ENCODE peak calls at places on chromosomes 6 and 20, in eight cellular contexts. J is RWPE1; W is gastrocnemius medialis; L is GM23248; Z is psoas muscle; O is CD4-positive, alpha-beta T cell; M is brain microvascular endothelial cell; B is WERI-Rb-1. G is an unnamed sample.

GRCh38 chr6:56526860-56527544 is 115.7 kb downstream of the DST start:
- DNase-seq in W (no peak), J (no peak), L (peak), Z (no peak), M (peak), B (no peak), O (no peak), G (no peak)

GRCh38 chr20:1646975-1647431 is 10.6 kb downstream of the SIRPG start:
- DNase-seq in Z (no peak), B (no peak), W (no peak), M (no peak), J (no peak), L (no peak), O (no peak), G (no peak)

GRCh38 chr6:42428326-42429041 is 23.2 kb downstream of the TRERF1 start:
- DNase-seq in Z (peak), J (no peak), M (no peak), B (no peak), O (no peak), W (no peak), L (peak), G (peak)

GRCh38 chr20:8116067-8116811 is 15.8 kb upstream of the PLCB1 start:
- DNase-seq in O (no peak), J (no peak), Z (no peak), L (peak), B (no peak), M (no peak), W (no peak), G (no peak)

GRCh38 chr6:98695076-98695816 is 139.1 kb upstream of the POU3F2 start:
- DNase-seq in Z (no peak), L (no peak), O (no peak), B (no peak), W (no peak), M (no peak), J (no peak), G (no peak)

GRCh38 chr6:155315516-155315871 is 1.2 kb upstream of the TFB1M start:
- DNase-seq in M (no peak), J (no peak), W (no peak), Z (no peak), L (peak), O (no peak), B (no peak), G (no peak)

GRCh38 chr6:106360989-106361430 is 493 bp downstream of the CRYBG1 start:
- DNase-seq in J (peak), O (no peak), W (no peak), B (no peak), M (no peak), L (peak), Z (peak), G (peak)

GRCh38 chr6:119481981-119482380 is 132.4 kb upstream of the MAN1A1 start:
- DNase-seq in Z (no peak), J (no peak), L (peak), W (no peak), B (no peak), M (no peak), O (no peak), G (no peak)

GRCh38 chr20:57941572-57942381 is 232.0 kb upstream of the PMEPA1 start:
- DNase-seq in J (peak), M (no peak), B (peak), W (no peak), O (no peak), Z (no peak), L (no peak), G (no peak)

GRCh38 chr20:23334111-23334510 is 16.5 kb upstream of the NXT1 start:
- DNase-seq in J (no peak), L (no peak), O (no peak), W (no peak), M (no peak), B (no peak), Z (no peak), G (no peak)

GRCh38 chr6:36839819-36840379 is 655 bp upstream of the CPNE5 start:
- DNase-seq in M (no peak), J (no peak), O (peak), B (peak), L (peak), Z (peak), W (no peak), G (peak)

GRCh38 chr20:63435552-63435951 is 36.9 kb downstream of the KCNQ2 start:
- DNase-seq in Z (no peak), M (no peak), J (no peak), L (peak), W (no peak), O (no peak), B (peak), G (no peak)

GRCh38 chr6:155026366-155027045 is 31.4 kb downstream of the TIAM2 start:
- DNase-seq in L (peak), B (no peak), W (peak), J (peak), O (no peak), Z (peak), M (peak), G (no peak)

GRCh38 chr20:51326241-51326819 is 216.2 kb downstream of the NFATC2 start:
- DNase-seq in J (no peak), Z (no peak), B (peak), L (peak), O (peak), W (no peak), M (peak), G (no peak)

GRCh38 chr6:74480561-74480960 is 725.3 kb downstream of the COL12A1 start:
- DNase-seq in J (no peak), O (no peak), M (no peak), W (no peak), Z (no peak), B (no peak), L (peak), G (no peak)

GRCh38 chr20:10984899-10985298 is 311.1 kb upstream of the JAG1 start:
- DNase-seq in Z (no peak), O (no peak), L (no peak), J (no peak), B (no peak), W (no peak), M (no peak), G (no peak)

GRCh38 chr20:45987108-45987780 is 15.2 kb upstream of the ZNF335 start:
- DNase-seq in W (peak), M (peak), Z (peak), J (peak), B (peak), O (peak), L (peak), G (peak)

GRCh38 chr6:5208491-5208890 is 52.3 kb downstream of the LYRM4 start:
- DNase-seq in J (no peak), B (no peak), M (no peak), L (no peak), O (no peak), W (no peak), Z (no peak), G (no peak)

GRCh38 chr6:166778776-166779175 is 151.7 kb upstream of the RPS6KA2 start:
- DNase-seq in O (no peak), W (no peak), M (no peak), L (no peak), J (no peak), B (no peak), Z (no peak), G (no peak)

GRCh38 chr6:41664271-41664670 is 26.0 kb downstream of the MDFI start:
- DNase-seq in L (no peak), M (no peak), O (no peak), W (no peak), J (no peak), Z (no peak), B (no peak), G (no peak)

GRCh38 chr20:11372831-11373230 is 544.9 kb upstream of the BTBD3 start:
- DNase-seq in O (no peak), Z (no peak), M (no peak), L (no peak), J (no peak), W (no peak), B (no peak), G (no peak)

GRCh38 chr6:146543940-146544661 is 468 bp downstream of the RAB32 start:
- DNase-seq in M (peak), J (peak), O (no peak), W (peak), L (peak), Z (no peak), B (no peak), G (no peak)

GRCh38 chr20:58481541-58482021 is 33.6 kb downstream of the APCDD1L start:
- DNase-seq in B (peak), Z (peak), J (peak), L (peak), W (no peak), M (peak), O (peak), G (no peak)

GRCh38 chr6:125983246-125983945 is 2.9 kb upstream of the TRMT11 start:
- DNase-seq in B (no peak), Z (no peak), W (no peak), O (no peak), L (peak), M (peak), J (no peak), G (no peak)

GRCh38 chr6:125747589-125748533 is 1.6 kb upstream of the HEY2 start:
- DNase-seq in J (peak), O (peak), M (no peak), L (peak), B (peak), W (peak), Z (peak), G (peak)

GRCh38 chr20:63520594-63520938 is at the start of gene PPDPF:
- DNase-seq in Z (peak), B (no peak), O (peak), L (peak), M (peak), J (peak), W (peak), G (peak)

GRCh38 chr6:35505985-35506384 is 6.7 kb downstream of the TULP1 start:
- DNase-seq in O (no peak), M (no peak), Z (no peak), W (no peak), L (no peak), B (no peak), J (no peak), G (no peak)

GRCh38 chr6:160041608-160042007 is 72.7 kb downstream of the IGF2R start:
- DNase-seq in B (no peak), J (peak), Z (peak), W (peak), M (peak), O (no peak), L (peak), G (peak)

GRCh38 chr6:3804981-3805380 is 44.2 kb upstream of the FAM50B start:
- DNase-seq in B (no peak), M (no peak), Z (no peak), O (no peak), L (peak), J (no peak), W (no peak), G (no peak)
- H3K27ac ChIP-seq in B (no peak), M (no peak), Z (peak), O (no peak), L (peak), J (peak), W (no peak), G (no peak)

DNA sequence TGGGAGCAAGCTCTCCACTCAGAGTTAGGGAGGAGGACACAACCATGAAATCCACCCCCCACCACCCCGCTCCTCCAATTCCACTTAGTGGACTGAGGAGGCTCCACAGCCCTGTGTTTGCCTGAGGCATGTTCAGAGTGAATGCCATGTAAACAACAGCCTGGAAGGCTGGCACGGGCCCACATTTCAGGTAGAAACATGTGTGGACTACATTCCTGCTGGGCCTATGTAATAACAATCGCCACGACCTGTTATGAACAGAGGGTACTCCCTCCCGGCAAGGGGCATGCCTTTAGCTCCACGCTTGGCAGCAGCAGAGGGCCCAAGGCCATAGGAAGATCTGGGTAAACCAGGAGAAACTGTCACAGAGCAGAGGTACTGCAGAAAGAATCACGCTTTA is 65.5 kb downstream of the ISM1 start:
- DNase-seq in Z (no peak), O (no peak), J (peak), M (no peak), L (no peak), B (no peak), W (no peak), G (no peak)
- H3K27ac ChIP-seq in Z (no peak), O (no peak), J (peak), M (no peak), L (no peak), B (no peak), W (no peak), G (no peak)

GRCh38 chr6:64010646-64011045 is 375.0 kb downstream of the PHF3 start:
- DNase-seq in L (no peak), O (no peak), W (no peak), Z (no peak), B (no peak), M (no peak), J (no peak), G (no peak)
- H3K27ac ChIP-seq in L (no peak), O (no peak), W (no peak), Z (no peak), B (no peak), M (no peak), J (no peak), G (no peak)

GRCh38 chr6:24855389-24856245 is 56.9 kb upstream of the ARMH2 start:
- DNase-seq in O (peak), Z (peak), W (peak), B (peak), J (peak), L (peak), M (peak), G (peak)

GRCh38 chr6:24858154-24858801 is 59.6 kb upstream of the ARMH2 start:
- DNase-seq in M (no peak), W (no peak), J (peak), L (peak), Z (no peak), O (no peak), B (no peak), G (no peak)

GRCh38 chr6:24859132-24859531 is 60.4 kb upstream of the ARMH2 start:
- DNase-seq in M (no peak), J (no peak), L (no peak), B (no peak), Z (no peak), O (no peak), W (no peak), G (no peak)

GRCh38 chr6:24856246-24856599 is 57.5 kb upstream of the ARMH2 start:
- DNase-seq in B (no peak), W (no peak), O (no peak), Z (no peak), L (no peak), J (no peak), M (no peak), G (no peak)

DNA sequence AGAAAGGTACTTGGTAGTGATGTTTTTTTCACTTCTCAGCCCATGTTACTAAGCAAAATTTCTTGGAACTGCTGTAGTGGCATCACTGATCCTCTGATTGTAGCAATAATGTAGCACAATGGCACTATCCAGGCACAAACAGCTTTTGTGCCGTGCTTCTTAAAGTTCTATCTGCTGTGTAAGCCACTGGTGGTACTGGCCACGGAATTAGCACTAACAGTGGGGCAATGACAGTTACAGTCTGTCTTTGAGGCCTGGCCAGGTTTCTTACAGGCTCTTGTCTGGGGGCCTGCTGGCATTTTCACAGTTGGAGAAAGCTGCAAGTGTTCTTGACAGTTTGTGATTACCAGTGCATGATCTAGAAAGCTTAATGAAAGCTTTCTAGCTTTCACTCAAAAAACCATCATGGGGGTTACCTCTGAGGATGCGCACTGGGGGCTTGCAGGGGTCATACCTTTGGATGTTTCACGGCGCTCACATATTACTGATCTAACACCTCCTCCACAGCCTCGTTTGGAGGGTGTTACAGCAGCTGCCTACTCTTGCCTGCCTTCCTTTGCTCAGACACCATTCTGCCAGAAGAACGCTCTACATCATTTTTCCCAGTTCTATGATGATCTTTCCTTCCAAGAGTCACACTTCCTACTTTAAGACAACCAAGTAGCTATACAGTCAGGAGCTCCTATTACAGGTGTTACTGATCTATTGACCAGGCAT is 58.4 kb upstream of the ARMH2 start:
- DNase-seq in Z (no peak), O (no peak), B (no peak), W (no peak), J (no peak), M (no peak), L (no peak), G (no peak)
- H3K27ac ChIP-seq in Z (no peak), O (peak), B (no peak), W (no peak), J (no peak), M (no peak), L (no peak), G (no peak)

GRCh38 chr6:110353420-110353819 is 4.7 kb downstream of the METTL24 start:
- DNase-seq in B (no peak), J (no peak), M (no peak), Z (no peak), O (no peak), L (no peak), W (no peak), G (no peak)

GRCh38 chr6:110357298-110357695 is 852 bp downstream of the METTL24 start:
- DNase-seq in L (no peak), M (no peak), O (no peak), B (no peak), W (no peak), Z (no peak), J (no peak), G (no peak)

GRCh38 chr6:110356778-110357177 is 1.4 kb downstream of the METTL24 start:
- DNase-seq in W (no peak), L (no peak), M (no peak), B (no peak), J (no peak), Z (no peak), O (no peak), G (no peak)

GRCh38 chr6:110355727-110356126 is 2.4 kb downstream of the METTL24 start:
- DNase-seq in W (no peak), M (no peak), L (no peak), Z (no peak), J (no peak), B (no peak), O (no peak), G (no peak)

DNA sequence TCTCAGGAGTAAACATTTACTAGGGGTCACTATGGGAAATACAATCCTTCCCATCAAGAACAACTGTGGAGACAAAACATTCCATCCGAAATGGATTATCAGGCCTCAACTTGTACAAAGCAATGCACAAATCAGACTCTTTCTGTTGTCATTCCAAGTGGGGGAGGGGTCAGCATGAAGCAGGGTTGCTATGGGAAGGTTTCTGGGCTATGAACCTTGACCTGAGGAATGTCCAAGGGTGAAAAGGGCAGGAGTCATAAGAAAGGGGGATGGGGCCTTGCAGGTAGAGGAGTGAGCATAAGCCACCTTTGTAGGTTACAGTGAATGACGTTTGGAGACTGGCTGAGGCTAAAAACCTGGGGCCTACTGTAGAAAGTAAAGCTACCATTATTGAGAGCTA is 3.1 kb downstream of the METTL24 start:
- DNase-seq in O (no peak), J (no peak), L (no peak), B (no peak), M (no peak), W (no peak), Z (no peak), G (no peak)
- H3K27ac ChIP-seq in O (no peak), J (no peak), L (no peak), B (no peak), M (no peak), W (no peak), Z (no peak), G (no peak)

GRCh38 chr6:32129297-32130088 is 595 bp downstream of the FKBPL start:
- DNase-seq in J (no peak), W (no peak), L (peak), M (no peak), B (no peak), Z (no peak), O (no peak), G (no peak)

GRCh38 chr6:32128751-32129296 is 778 bp upstream of the ATF6B start:
- DNase-seq in L (no peak), M (no peak), Z (no peak), J (no peak), B (no peak), W (no peak), O (no peak), G (peak)

GRCh38 chr6:32127717-32128592 is at the start of gene ATF6B:
- DNase-seq in Z (peak), B (peak), W (peak), J (peak), O (peak), M (peak), L (peak), G (peak)

GRCh38 chr6:32127409-32127716 is 683 bp downstream of the ATF6B start:
- DNase-seq in W (no peak), B (no peak), M (no peak), O (no peak), L (no peak), J (no peak), Z (no peak), G (no peak)

GRCh38 chr6:32126880-32127279 is 1.2 kb downstream of the ATF6B start:
- DNase-seq in M (no peak), B (no peak), W (no peak), Z (no peak), L (peak), J (no peak), O (no peak), G (no peak)
- H3K27ac ChIP-seq in M (no peak), B (no peak), W (peak), Z (no peak), L (peak), J (peak), O (no peak), G (peak)

GRCh38 chr6:16736856-16737255 is 24.4 kb downstream of the ATXN1 start:
- DNase-seq in B (no peak), Z (no peak), O (no peak), W (no peak), J (no peak), L (no peak), M (no peak), G (no peak)

GRCh38 chr6:16741112-16742016 is 19.9 kb downstream of the ATXN1 start:
- DNase-seq in W (no peak), Z (no peak), O (no peak), J (peak), M (peak), B (no peak), L (peak), G (no peak)

GRCh38 chr6:16737389-16737788 is 23.9 kb downstream of the ATXN1 start:
- DNase-seq in J (no peak), W (no peak), M (no peak), Z (no peak), L (peak), B (no peak), O (no peak), G (no peak)

GRCh38 chr6:16737926-16738325 is 23.3 kb downstream of the ATXN1 start:
- DNase-seq in M (no peak), J (no peak), Z (no peak), O (no peak), L (peak), B (no peak), W (no peak), G (no peak)

DNA sequence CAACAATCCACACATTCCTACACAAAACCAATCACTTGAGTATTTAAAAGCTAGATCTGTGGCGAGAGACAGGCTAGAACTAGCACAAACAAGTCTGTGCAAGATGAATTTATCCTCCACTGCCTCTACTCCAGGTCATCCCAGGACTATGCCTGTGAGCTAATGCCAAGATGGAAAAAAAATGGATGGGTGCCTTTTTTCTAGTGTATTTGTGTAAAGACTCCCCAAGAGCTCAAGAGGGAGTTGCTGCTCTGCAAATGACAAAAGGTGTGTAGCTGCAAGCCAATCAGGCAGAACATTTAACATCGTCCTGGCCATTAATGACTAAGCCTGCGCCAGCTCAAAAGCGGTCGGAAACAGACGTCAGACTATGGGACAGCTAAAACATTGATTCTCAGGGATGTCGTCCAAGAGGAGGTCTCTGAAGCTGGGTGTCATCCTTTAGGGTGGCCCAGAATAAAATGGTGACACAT is 21.9 kb downstream of the ATXN1 start:
- DNase-seq in B (peak), W (peak), M (no peak), O (no peak), Z (no peak), J (peak), L (peak), G (no peak)
- H3K27ac ChIP-seq in B (no peak), W (peak), M (peak), O (no peak), Z (peak), J (peak), L (peak), G (peak)

G was measured in heart left ventricle.